ENCODE peak calls at places on chromosomes 2 and 18, in eight cellular contexts. B is neuronal stem cell; J is adipocyte; M is stromal cell of bone marrow; S is epithelial cell of prostate; X is transverse colon; H is Jurkat, Clone E6-1; Y is NCI-H1092 treated with DMSO at 0.1 percent for 48 hours. Q is an unnamed sample.
A peak's percentile ranks its signal among the peaks of the same experiment; 100 is the strongest.

GRCh38 chr2:10880586-10881321 is 31.0 kb upstream of the KCNF1 start:
- DNase-seq in B (no peak), J (no peak), M (no peak), S (no peak), X (no peak), H (no peak), Y (no peak), Q (no peak)

GRCh38 chr2:171894612-171894947 is 536 bp upstream of the SLC25A12 start:
- DNase-seq in B (no peak), J (no peak), M (no peak), S (no peak), X (no peak), H (no peak), Y (no peak), Q (no peak)

GRCh38 chr2:101677657-101678056 is 19.9 kb upstream of the MAP4K4 start:
- DNase-seq in B (no peak), J (no peak), M (no peak), S (no peak), X (no peak), H (no peak), Y (no peak), Q (no peak)

GRCh38 chr18:48050176-48050575 is 119.7 kb upstream of the SMAD2 start:
- DNase-seq in B (no peak), J (no peak), M (no peak), S (no peak), X (peak; percentile 38), H (no peak), Y (no peak), Q (no peak)

GRCh38 chr2:218582085-218582484 is 13.4 kb downstream of the CNOT9 start:
- DNase-seq in B (no peak), J (peak; percentile 45), M (peak; percentile 61), S (peak; percentile 71), X (no peak), H (no peak), Y (no peak), Q (no peak)

GRCh38 chr18:4181882-4182568 is 273.1 kb downstream of the DLGAP1 start:
- DNase-seq in B (no peak), J (no peak), M (no peak), S (no peak), X (no peak), H (peak; percentile 53), Y (no peak), Q (no peak)

GRCh38 chr2:63698825-63699548 is 110.2 kb downstream of the MDH1 start:
- DNase-seq in B (peak; percentile 20), J (peak; percentile 83), M (peak; percentile 90), S (peak; percentile 65), X (peak; percentile 46), H (peak; percentile 49), Y (peak; percentile 29), Q (peak; percentile 68)

GRCh38 chr2:45813003-45813601 is 161.6 kb downstream of the PRKCE start:
- DNase-seq in B (no peak), J (peak; percentile 22), M (no peak), S (no peak), X (no peak), H (no peak), Y (peak; percentile 50), Q (no peak)

GRCh38 chr2:127404466-127405251 is 13.6 kb upstream of the PROC start:
- DNase-seq in B (no peak), J (no peak), M (no peak), S (no peak), X (no peak), H (no peak), Y (no peak), Q (no peak)

GRCh38 chr2:57045236-57045635 is 861.4 kb downstream of the CCDC85A start:
- DNase-seq in B (no peak), J (no peak), M (no peak), S (no peak), X (no peak), H (no peak), Y (no peak), Q (no peak)

GRCh38 chr2:11656671-11657101 is 13.3 kb downstream of the NTSR2 start:
- DNase-seq in B (no peak), J (no peak), M (no peak), S (no peak), X (peak; percentile 51), H (no peak), Y (no peak), Q (no peak)

GRCh38 chr2:134714228-134714627 is 4.6 kb downstream of the TMEM163 start:
- DNase-seq in B (no peak), J (no peak), M (no peak), S (no peak), X (no peak), H (peak; percentile 62), Y (no peak), Q (no peak)

GRCh38 chr2:191051825-191052778 is 38.1 kb upstream of the STAT1 start:
- DNase-seq in B (peak; percentile 23), J (peak; percentile 87), M (peak; percentile 54), S (no peak), X (no peak), H (peak; percentile 68), Y (peak; percentile 37), Q (peak; percentile 59)

GRCh38 chr2:119223521-119224390 is at the start of gene STEAP3:
- DNase-seq in B (peak; percentile 71), J (peak; percentile 67), M (peak; percentile 14), S (no peak), X (peak; percentile 86), H (no peak), Y (peak; percentile 26), Q (no peak)

GRCh38 chr2:7694066-7695000 is 777.1 kb downstream of the RNF144A start:
- DNase-seq in B (no peak), J (no peak), M (no peak), S (no peak), X (no peak), H (no peak), Y (no peak), Q (no peak)

GRCh38 chr2:108399479-108399878 is 21.7 kb downstream of the SULT1C4 start:
- DNase-seq in B (no peak), J (no peak), M (no peak), S (no peak), X (no peak), H (no peak), Y (no peak), Q (no peak)

GRCh38 chr18:54338230-54338629 is 19.4 kb downstream of the STARD6 start:
- DNase-seq in B (no peak), J (no peak), M (no peak), S (no peak), X (no peak), H (no peak), Y (no peak), Q (no peak)

GRCh38 chr18:9135912-9136314 is 668 bp upstream of the ANKRD12 start:
- DNase-seq in B (no peak), J (peak; percentile 33), M (no peak), S (no peak), X (peak; percentile 67), H (peak; percentile 30), Y (peak; percentile 66), Q (no peak)

GRCh38 chr2:46077522-46078062 is 219.6 kb upstream of the EPAS1 start:
- DNase-seq in B (no peak), J (no peak), M (no peak), S (no peak), X (no peak), H (no peak), Y (no peak), Q (no peak)

GRCh38 chr2:152826880-152827279 is 108.5 kb downstream of the ARL6IP6 start:
- DNase-seq in B (no peak), J (no peak), M (no peak), S (no peak), X (no peak), H (no peak), Y (no peak), Q (no peak)

GRCh38 chr2:35891936-35892335 is 463.6 kb upstream of the CRIM1 start:
- DNase-seq in B (no peak), J (no peak), M (no peak), S (no peak), X (no peak), H (no peak), Y (no peak), Q (no peak)

GRCh38 chr18:69774831-69775230 is 172.8 kb downstream of the CD226 start:
- DNase-seq in B (no peak), J (peak; percentile 44), M (no peak), S (no peak), X (no peak), H (peak; percentile 70), Y (no peak), Q (no peak)